ENCODE peak calls at places on chromosomes 3 and 15, in six cellular contexts. One of them, this sample, is unnamed. For H3K36me3, the result is how much of the 10 kb centered on the place peaks cover.

GRCh38 chr3:129623447-129624118 is 17.1 kb upstream of the PLXND1 start:
- DNase-seq in right atrium auricular region: no peak
- DNase-seq in heart right ventricle: peak
- DNase-seq in body of pancreas: peak
- DNase-seq in neuronal stem cell: no peak
- DNase-seq in SK-N-SH: peak
- DNase-seq in this sample: peak

GRCh38 chr15:27828721-27829120 is 270.4 kb downstream of the OCA2 start:
- DNase-seq in neuronal stem cell: no peak
- DNase-seq in body of pancreas: no peak
- DNase-seq in right atrium auricular region: peak
- DNase-seq in heart right ventricle: no peak
- DNase-seq in SK-N-SH: no peak
- DNase-seq in this sample: no peak

GRCh38 chr3:14588713-14589112 is 48.6 kb upstream of the GRIP2 start:
- DNase-seq in right atrium auricular region: no peak
- DNase-seq in body of pancreas: no peak
- DNase-seq in SK-N-SH: no peak
- DNase-seq in heart right ventricle: no peak
- DNase-seq in neuronal stem cell: no peak
- DNase-seq in this sample: no peak

GRCh38 chr15:75720787-75721461 is 8.3 kb upstream of the CSPG4 start:
- DNase-seq in body of pancreas: peak
- DNase-seq in right atrium auricular region: no peak
- DNase-seq in heart right ventricle: no peak
- DNase-seq in neuronal stem cell: no peak
- DNase-seq in SK-N-SH: peak
- DNase-seq in this sample: peak

GRCh38 chr15:40511472-40512133 is 40.8 kb downstream of the CHST14 start:
- DNase-seq in SK-N-SH: peak
- DNase-seq in body of pancreas: peak
- DNase-seq in right atrium auricular region: no peak
- DNase-seq in heart right ventricle: peak
- DNase-seq in neuronal stem cell: no peak
- DNase-seq in this sample: peak

GRCh38 chr3:18369561-18370185 is 55.5 kb downstream of the SATB1 start:
- DNase-seq in body of pancreas: peak
- DNase-seq in SK-N-SH: peak
- DNase-seq in right atrium auricular region: no peak
- DNase-seq in neuronal stem cell: no peak
- DNase-seq in heart right ventricle: no peak
- DNase-seq in this sample: no peak

GRCh38 chr3:107675233-107675900 is 152.6 kb downstream of the BBX start:
- DNase-seq in heart right ventricle: no peak
- DNase-seq in SK-N-SH: no peak
- DNase-seq in body of pancreas: no peak
- DNase-seq in right atrium auricular region: no peak
- DNase-seq in neuronal stem cell: no peak
- DNase-seq in this sample: no peak

GRCh38 chr3:122416966-122417365 is 1.1 kb upstream of the WDR5B start:
- DNase-seq in heart right ventricle: no peak
- DNase-seq in right atrium auricular region: no peak
- DNase-seq in body of pancreas: peak
- DNase-seq in SK-N-SH: no peak
- DNase-seq in neuronal stem cell: no peak
- DNase-seq in this sample: no peak

GRCh38 chr15:60889006-60889405 is 340.1 kb downstream of the RORA start:
- DNase-seq in neuronal stem cell: no peak
- DNase-seq in SK-N-SH: no peak
- DNase-seq in heart right ventricle: no peak
- DNase-seq in right atrium auricular region: no peak
- DNase-seq in body of pancreas: no peak
- DNase-seq in this sample: no peak

GRCh38 chr3:122642935-122643334 is 37.7 kb upstream of the PARP14 start:
- DNase-seq in body of pancreas: no peak
- DNase-seq in heart right ventricle: no peak
- DNase-seq in neuronal stem cell: no peak
- DNase-seq in right atrium auricular region: no peak
- DNase-seq in SK-N-SH: no peak
- DNase-seq in this sample: no peak

GRCh38 chr3:40173291-40173710 is 136.2 kb upstream of the EIF1B start:
- DNase-seq in heart right ventricle: no peak
- DNase-seq in neuronal stem cell: no peak
- DNase-seq in right atrium auricular region: no peak
- DNase-seq in body of pancreas: no peak
- DNase-seq in SK-N-SH: no peak
- DNase-seq in this sample: no peak

DNA sequence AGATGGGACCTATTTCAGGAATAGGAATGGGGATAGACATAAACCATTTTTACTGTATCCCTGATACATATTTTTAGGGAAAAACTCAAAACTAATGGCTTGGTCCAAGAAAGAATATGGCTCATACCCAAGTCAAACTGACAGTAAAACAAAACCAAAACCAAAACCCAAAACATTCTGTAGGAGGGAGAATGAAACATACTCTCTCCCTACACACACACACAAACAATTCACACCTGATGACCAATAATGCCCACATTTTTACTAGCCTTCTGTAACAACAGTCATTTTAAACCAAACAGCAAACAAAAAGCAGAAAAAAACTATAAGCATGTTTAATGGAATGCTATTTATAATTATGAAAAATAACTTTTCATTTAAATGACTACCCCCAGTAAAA is 74.9 kb downstream of the NBEAL2 start:
- DNase-seq in body of pancreas: no peak
- DNase-seq in SK-N-SH: no peak
- DNase-seq in right atrium auricular region: no peak
- DNase-seq in heart right ventricle: no peak
- DNase-seq in neuronal stem cell: no peak
- DNase-seq in this sample: no peak
- H3K36me3 ChIP-seq in body of pancreas: under half
- H3K36me3 ChIP-seq in SK-N-SH: under half
- H3K36me3 ChIP-seq in right atrium auricular region: under half
- H3K36me3 ChIP-seq in heart right ventricle: half or more
- H3K36me3 ChIP-seq in neuronal stem cell: under half
- H3K36me3 ChIP-seq in this sample: under half

DNA sequence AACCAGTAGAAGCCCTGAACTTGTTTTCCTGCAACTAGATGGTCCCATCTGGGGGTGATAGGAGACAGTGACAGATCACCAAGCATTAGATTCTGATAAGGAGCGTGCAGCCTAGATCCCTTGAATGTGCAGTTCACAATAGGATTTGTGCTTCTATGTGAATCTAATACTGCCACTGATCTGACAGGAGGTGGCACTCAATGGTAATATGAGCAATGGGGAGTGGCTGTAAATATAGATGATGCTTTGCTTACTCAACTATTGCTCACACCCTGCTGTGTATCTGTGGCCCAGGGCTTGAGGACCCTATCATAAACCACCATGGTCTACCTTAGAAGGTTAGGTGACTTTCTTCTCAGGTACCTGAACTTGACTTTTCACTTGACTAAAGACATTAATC is 417.1 kb upstream of the ARHGEF26 start:
- DNase-seq in body of pancreas: no peak
- DNase-seq in SK-N-SH: no peak
- DNase-seq in neuronal stem cell: no peak
- DNase-seq in heart right ventricle: no peak
- DNase-seq in right atrium auricular region: no peak
- DNase-seq in this sample: no peak
- H3K36me3 ChIP-seq in body of pancreas: under half
- H3K36me3 ChIP-seq in SK-N-SH: under half
- H3K36me3 ChIP-seq in neuronal stem cell: under half
- H3K36me3 ChIP-seq in heart right ventricle: under half
- H3K36me3 ChIP-seq in right atrium auricular region: under half
- H3K36me3 ChIP-seq in this sample: under half

DNA sequence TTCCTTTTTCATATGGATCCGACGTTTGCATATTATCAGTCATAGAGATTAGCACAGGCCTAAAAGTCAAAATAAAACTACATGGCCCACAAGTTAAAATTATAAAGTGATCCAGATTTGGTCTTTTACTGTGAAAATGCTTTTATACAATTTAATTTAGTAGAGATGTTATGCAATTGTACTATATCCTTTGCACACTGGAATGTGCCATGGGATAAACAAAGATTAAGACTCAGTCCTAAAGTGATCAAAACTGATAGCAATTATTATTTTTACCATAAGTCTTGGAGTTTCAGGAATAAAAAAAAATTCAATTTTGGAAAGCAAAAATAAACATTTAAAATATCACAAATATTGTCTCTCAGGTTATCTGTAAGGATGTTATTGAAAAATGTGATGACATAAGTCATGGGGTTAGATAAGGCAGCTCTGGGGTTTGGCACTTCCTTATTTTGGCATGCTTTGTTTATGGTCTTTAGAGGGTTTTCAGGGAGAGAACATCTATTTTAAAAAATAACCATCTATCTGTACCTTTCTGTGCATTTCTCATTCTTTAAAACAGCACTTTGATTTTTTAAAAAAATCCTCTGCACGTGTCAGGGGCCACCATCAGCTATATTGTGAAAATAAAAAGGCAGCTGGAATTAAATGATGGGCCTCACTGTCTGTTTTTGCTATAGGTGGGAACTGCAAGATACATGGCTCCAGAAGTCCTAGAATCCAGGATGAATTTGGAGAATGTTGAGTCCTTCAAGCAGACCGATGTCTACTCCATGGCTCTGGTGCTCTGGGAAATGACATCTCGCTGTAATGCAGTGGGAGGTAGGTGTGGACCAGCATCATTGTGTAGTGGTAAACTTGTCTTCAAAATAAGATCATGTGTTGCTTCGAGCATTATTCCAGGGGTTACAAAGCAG is 67.3 kb downstream of the TGFBR2 start:
- DNase-seq in body of pancreas: no peak
- DNase-seq in SK-N-SH: no peak
- DNase-seq in right atrium auricular region: no peak
- DNase-seq in heart right ventricle: no peak
- DNase-seq in neuronal stem cell: no peak
- DNase-seq in this sample: no peak
- H3K36me3 ChIP-seq in body of pancreas: under half
- H3K36me3 ChIP-seq in SK-N-SH: half or more
- H3K36me3 ChIP-seq in right atrium auricular region: half or more
- H3K36me3 ChIP-seq in heart right ventricle: half or more
- H3K36me3 ChIP-seq in neuronal stem cell: under half
- H3K36me3 ChIP-seq in this sample: under half

GRCh38 chr3:155908605-155909004 is 38.2 kb downstream of the GMPS start:
- DNase-seq in body of pancreas: no peak
- DNase-seq in neuronal stem cell: no peak
- DNase-seq in right atrium auricular region: no peak
- DNase-seq in SK-N-SH: no peak
- DNase-seq in heart right ventricle: no peak
- DNase-seq in this sample: no peak

GRCh38 chr3:155908086-155908485 is 37.6 kb downstream of the GMPS start:
- DNase-seq in SK-N-SH: no peak
- DNase-seq in body of pancreas: no peak
- DNase-seq in right atrium auricular region: no peak
- DNase-seq in heart right ventricle: no peak
- DNase-seq in neuronal stem cell: no peak
- DNase-seq in this sample: peak

GRCh38 chr3:155912090-155912489 is 41.6 kb downstream of the GMPS start:
- DNase-seq in heart right ventricle: no peak
- DNase-seq in right atrium auricular region: no peak
- DNase-seq in body of pancreas: no peak
- DNase-seq in SK-N-SH: no peak
- DNase-seq in neuronal stem cell: no peak
- DNase-seq in this sample: no peak

GRCh38 chr3:155917781-155918180 is 47.3 kb downstream of the GMPS start:
- DNase-seq in right atrium auricular region: no peak
- DNase-seq in heart right ventricle: no peak
- DNase-seq in body of pancreas: no peak
- DNase-seq in neuronal stem cell: no peak
- DNase-seq in SK-N-SH: no peak
- DNase-seq in this sample: no peak

GRCh38 chr3:155912574-155913190 is 42.2 kb downstream of the GMPS start:
- DNase-seq in right atrium auricular region: no peak
- DNase-seq in SK-N-SH: no peak
- DNase-seq in neuronal stem cell: no peak
- DNase-seq in body of pancreas: no peak
- DNase-seq in heart right ventricle: no peak
- DNase-seq in this sample: no peak
- H3K36me3 ChIP-seq in right atrium auricular region: under half
- H3K36me3 ChIP-seq in SK-N-SH: half or more
- H3K36me3 ChIP-seq in neuronal stem cell: under half
- H3K36me3 ChIP-seq in body of pancreas: under half
- H3K36me3 ChIP-seq in heart right ventricle: half or more
- H3K36me3 ChIP-seq in this sample: under half

GRCh38 chr3:131470377-131470776 is 32.4 kb downstream of the MRPL3 start:
- DNase-seq in neuronal stem cell: no peak
- DNase-seq in body of pancreas: no peak
- DNase-seq in SK-N-SH: no peak
- DNase-seq in right atrium auricular region: no peak
- DNase-seq in heart right ventricle: no peak
- DNase-seq in this sample: no peak
- H3K36me3 ChIP-seq in neuronal stem cell: under half
- H3K36me3 ChIP-seq in body of pancreas: under half
- H3K36me3 ChIP-seq in SK-N-SH: half or more
- H3K36me3 ChIP-seq in right atrium auricular region: under half
- H3K36me3 ChIP-seq in heart right ventricle: half or more
- H3K36me3 ChIP-seq in this sample: under half

DNA sequence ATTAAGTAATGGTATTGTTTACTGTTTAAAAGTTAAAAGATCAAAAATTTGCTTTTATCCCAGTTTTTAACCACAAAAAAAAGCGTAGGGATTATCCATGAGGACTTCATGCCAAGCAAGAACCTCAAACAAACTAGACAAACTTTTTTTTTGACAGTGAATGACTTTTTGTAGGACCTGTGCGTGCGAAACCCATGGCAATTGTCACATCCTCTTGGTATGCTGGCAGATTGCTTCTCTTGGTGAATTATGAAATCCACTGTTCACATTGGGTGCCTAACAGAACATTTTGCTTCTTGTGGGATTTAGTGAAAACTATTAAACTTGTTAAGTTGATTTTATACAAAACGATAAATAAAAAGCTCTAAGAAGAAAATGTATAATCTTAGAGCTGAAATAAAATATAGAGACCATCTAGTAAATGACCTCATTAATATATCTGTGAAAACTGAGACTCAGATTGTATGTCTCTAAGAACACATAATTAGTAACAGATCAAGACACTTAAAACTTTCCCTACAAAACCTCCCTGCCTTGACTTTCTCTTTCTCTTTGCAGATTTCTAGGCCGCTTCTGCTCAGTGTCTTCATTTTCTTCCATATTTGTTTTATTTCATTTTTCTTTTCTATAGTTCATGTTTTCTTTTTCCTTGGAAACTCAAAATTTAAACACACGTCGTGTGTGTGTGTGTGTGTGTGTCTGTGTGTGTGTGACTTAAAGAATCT is 87.2 kb upstream of the CGNL1 start:
- DNase-seq in heart right ventricle: no peak
- DNase-seq in SK-N-SH: no peak
- DNase-seq in right atrium auricular region: no peak
- DNase-seq in neuronal stem cell: no peak
- DNase-seq in body of pancreas: no peak
- DNase-seq in this sample: no peak
- H3K36me3 ChIP-seq in heart right ventricle: half or more
- H3K36me3 ChIP-seq in SK-N-SH: half or more
- H3K36me3 ChIP-seq in right atrium auricular region: under half
- H3K36me3 ChIP-seq in neuronal stem cell: under half
- H3K36me3 ChIP-seq in body of pancreas: under half
- H3K36me3 ChIP-seq in this sample: under half

GRCh38 chr15:86157929-86158328 is 78.3 kb downstream of the AGBL1 start:
- DNase-seq in heart right ventricle: no peak
- DNase-seq in neuronal stem cell: no peak
- DNase-seq in SK-N-SH: no peak
- DNase-seq in right atrium auricular region: no peak
- DNase-seq in body of pancreas: no peak
- DNase-seq in this sample: no peak
- H3K36me3 ChIP-seq in heart right ventricle: under half
- H3K36me3 ChIP-seq in neuronal stem cell: under half
- H3K36me3 ChIP-seq in SK-N-SH: under half
- H3K36me3 ChIP-seq in right atrium auricular region: under half
- H3K36me3 ChIP-seq in body of pancreas: under half
- H3K36me3 ChIP-seq in this sample: under half

GRCh38 chr15:78292219-78292618 is 7.2 kb downstream of the SKIC8 start:
- DNase-seq in right atrium auricular region: no peak
- DNase-seq in neuronal stem cell: no peak
- DNase-seq in body of pancreas: no peak
- DNase-seq in heart right ventricle: no peak
- DNase-seq in SK-N-SH: no peak
- DNase-seq in this sample: no peak
- H3K36me3 ChIP-seq in right atrium auricular region: under half
- H3K36me3 ChIP-seq in neuronal stem cell: under half
- H3K36me3 ChIP-seq in body of pancreas: under half
- H3K36me3 ChIP-seq in heart right ventricle: half or more
- H3K36me3 ChIP-seq in SK-N-SH: half or more
- H3K36me3 ChIP-seq in this sample: under half

This sample was measured in H7.